ENCODE peak calls at places on chromosome 20, in five cellular contexts. X is CD4-positive, CD25-positive, alpha-beta regulatory T cell; C is GM12865; F is GM12864; Y is MV-4-11. W is an unnamed sample.

GRCh38 chr20:63230800-63231268 is 4.9 kb upstream of the BIRC7 start:
- DNase-seq in X (no peak), C (peak), F (no peak), Y (no peak), W (peak)

GRCh38 chr20:4513720-4514119 is 208.0 kb upstream of the PRND start:
- DNase-seq in X (no peak), C (no peak), F (no peak), Y (no peak), W (no peak)

GRCh38 chr20:3041818-3042504 is 1.5 kb upstream of the GNRH2 start:
- DNase-seq in X (no peak), C (no peak), F (no peak), Y (no peak), W (peak)

GRCh38 chr20:62646851-62647520 is 4.7 kb downstream of the SLCO4A1 start:
- DNase-seq in X (no peak), C (peak), F (no peak), Y (no peak), W (no peak)

GRCh38 chr20:60283281-60283680 is 325.1 kb downstream of the CDH26 start:
- DNase-seq in X (no peak), C (no peak), F (no peak), Y (no peak), W (peak)

GRCh38 chr20:46123482-46124245 is 5.5 kb downstream of the CD40 start:
- DNase-seq in X (no peak), C (no peak), F (no peak), Y (no peak), W (no peak)

GRCh38 chr20:63829598-63829942 is 1.5 kb downstream of the ZBTB46 start:
- DNase-seq in X (no peak), C (no peak), F (no peak), Y (peak), W (no peak)

GRCh38 chr20:1451092-1451491 is 15.6 kb downstream of the NSFL1C start:
- DNase-seq in X (no peak), C (no peak), F (no peak), Y (no peak), W (no peak)

GRCh38 chr20:45970646-45971424 is 1.2 kb downstream of the ZNF335 start:
- DNase-seq in X (no peak), C (peak), F (no peak), Y (no peak), W (no peak)

GRCh38 chr20:44616604-44616964 is 34.2 kb downstream of the PKIG start:
- DNase-seq in X (no peak), C (no peak), F (no peak), Y (no peak), W (peak)

GRCh38 chr20:39576786-39577185 is 614.6 kb downstream of the DHX35 start:
- DNase-seq in X (no peak), C (no peak), F (no peak), Y (no peak), W (no peak)

GRCh38 chr20:14951105-14951504 is 613.7 kb upstream of the FLRT3 start:
- DNase-seq in X (no peak), C (peak), F (peak), Y (no peak), W (no peak)

GRCh38 chr20:51529027-51529749 is 13.3 kb downstream of the NFATC2 start:
- DNase-seq in X (peak), C (peak), F (no peak), Y (no peak), W (no peak)

GRCh38 chr20:62739581-62740285 is 31.1 kb downstream of the NTSR1 start:
- DNase-seq in X (peak), C (peak), F (peak), Y (peak), W (no peak)

GRCh38 chr20:11376998-11377397 is 540.7 kb upstream of the BTBD3 start:
- DNase-seq in X (no peak), C (no peak), F (no peak), Y (no peak), W (no peak)

GRCh38 chr20:16541226-16541625 is 32.0 kb downstream of the KIF16B start:
- DNase-seq in X (no peak), C (no peak), F (no peak), Y (no peak), W (no peak)

GRCh38 chr20:47146703-47147102 is 209.8 kb downstream of the ZMYND8 start:
- DNase-seq in X (no peak), C (no peak), F (no peak), Y (no peak), W (no peak)

GRCh38 chr20:13261460-13262301 is 40.6 kb downstream of the ISM1 start:
- DNase-seq in X (peak), C (peak), F (no peak), Y (peak), W (peak)

GRCh38 chr20:4740774-4741431 is 19.2 kb downstream of the PRND start:
- DNase-seq in X (peak), C (peak), F (no peak), Y (peak), W (peak)

W was measured in GM23338.